ENCODE peak calls at places on chromosomes 1 and 21, in nine cellular contexts. P is cardiac fibroblast, E is nephron progenitor cell, J is tibial artery, L is glutamatergic neuron, Y is neural progenitor cell, X is kidney, Q is left lung, G is heart right ventricle. K is an unnamed sample.

GRCh38 chr1:159009704-159010361 is at the start of gene IFI16:
- DNase-seq in P (peak), E (no peak), J (peak), L (no peak), Y (no peak), X (no peak), Q (no peak), G (no peak), K (no peak)

GRCh38 chr1:15154480-15155036 is 1.0 kb downstream of the TMEM51 start:
- DNase-seq in P (no peak), E (peak), J (no peak), L (peak), Y (peak), X (peak), Q (peak), G (peak), K (peak)

GRCh38 chr1:146036990-146037646 is 15.6 kb upstream of the HJV start:
- DNase-seq in P (peak), E (peak), J (peak), L (peak), Y (peak), X (peak), Q (peak), G (peak), K (peak)

GRCh38 chr1:42753070-42753469 is 13.0 kb upstream of the CLDN19 start:
- DNase-seq in P (peak), E (no peak), J (no peak), L (no peak), Y (no peak), X (no peak), Q (no peak), G (no peak), K (no peak)

GRCh38 chr1:22886211-22886610 is 86.5 kb downstream of the LACTBL1 start:
- DNase-seq in P (peak), E (no peak), J (no peak), L (no peak), Y (no peak), X (no peak), Q (no peak), G (no peak), K (no peak)

GRCh38 chr21:31580866-31581276 is 78.6 kb upstream of the SOD1 start:
- DNase-seq in P (peak), E (peak), J (peak), L (peak), Y (peak), X (no peak), Q (no peak), G (peak), K (peak)

GRCh38 chr1:197911172-197911856 is 5.9 kb upstream of the LHX9 start:
- DNase-seq in P (no peak), E (no peak), J (no peak), L (peak), Y (peak), X (no peak), Q (peak), G (no peak), K (no peak)

GRCh38 chr1:31938184-31938975 is at the start of gene PTP4A2:
- DNase-seq in P (peak), E (peak), J (peak), L (peak), Y (peak), X (peak), Q (peak), G (peak), K (peak)

GRCh38 chr1:214569357-214570004 is 18.1 kb upstream of the PTPN14 start:
- DNase-seq in P (no peak), E (no peak), J (no peak), L (no peak), Y (no peak), X (no peak), Q (no peak), G (no peak), K (no peak)

GRCh38 chr1:1039145-1039910 is 19.4 kb downstream of the AGRN start:
- DNase-seq in P (no peak), E (no peak), J (no peak), L (no peak), Y (no peak), X (no peak), Q (no peak), G (no peak), K (no peak)

GRCh38 chr1:152228831-152229230 is 4.8 kb upstream of the HRNR start:
- DNase-seq in P (no peak), E (no peak), J (no peak), L (no peak), Y (no peak), X (no peak), Q (no peak), G (no peak), K (no peak)

GRCh38 chr1:151058682-151059341 is 610 bp downstream of the CDC42SE1 start:
- DNase-seq in P (peak), E (peak), J (no peak), L (peak), Y (peak), X (peak), Q (peak), G (no peak), K (peak)

GRCh38 chr1:55305735-55306134 is 90.6 kb upstream of the USP24 start:
- DNase-seq in P (no peak), E (no peak), J (no peak), L (no peak), Y (no peak), X (no peak), Q (no peak), G (no peak), K (no peak)

GRCh38 chr1:19385869-19386591 is 73.9 kb downstream of the SLC66A1 start:
- DNase-seq in P (peak), E (no peak), J (peak), L (no peak), Y (no peak), X (peak), Q (no peak), G (peak), K (no peak)

GRCh38 chr1:24657781-24658180 is 14.7 kb downstream of the SRRM1 start:
- DNase-seq in P (no peak), E (no peak), J (no peak), L (no peak), Y (no peak), X (no peak), Q (no peak), G (no peak), K (no peak)

GRCh38 chr1:66764994-66765578 is 12.8 kb downstream of the DYNLT5 start:
- DNase-seq in P (peak), E (peak), J (peak), L (no peak), Y (peak), X (no peak), Q (no peak), G (no peak), K (no peak)

GRCh38 chr1:201715351-201715750 is 113.6 kb upstream of the IPO9 start:
- DNase-seq in P (no peak), E (no peak), J (no peak), L (no peak), Y (no peak), X (no peak), Q (peak), G (no peak), K (no peak)

GRCh38 chr1:238252033-238252802 is 361.5 kb upstream of the ZP4 start:
- DNase-seq in P (peak), E (peak), J (no peak), L (peak), Y (peak), X (no peak), Q (no peak), G (peak), K (peak)

GRCh38 chr1:58848818-58849411 is 65.1 kb upstream of the JUN start:
- DNase-seq in P (peak), E (no peak), J (peak), L (no peak), Y (peak), X (peak), Q (peak), G (peak), K (no peak)

GRCh38 chr1:115469703-115470476 is 131.8 kb upstream of the NGF start:
- DNase-seq in P (peak), E (peak), J (no peak), L (peak), Y (peak), X (no peak), Q (no peak), G (peak), K (peak)

GRCh38 chr1:165543651-165544452 is at the start of gene LRRC52:
- DNase-seq in P (no peak), E (no peak), J (no peak), L (no peak), Y (peak), X (peak), Q (peak), G (peak), K (no peak)

GRCh38 chr1:230850547-230850946 is 17.8 kb downstream of the C1orf198 start:
- DNase-seq in P (no peak), E (no peak), J (no peak), L (no peak), Y (no peak), X (no peak), Q (no peak), G (no peak), K (no peak)

GRCh38 chr21:42609806-42610205 is 43.6 kb upstream of the PDE9A start:
- DNase-seq in P (no peak), E (no peak), J (no peak), L (no peak), Y (no peak), X (peak), Q (no peak), G (no peak), K (no peak)

DNA sequence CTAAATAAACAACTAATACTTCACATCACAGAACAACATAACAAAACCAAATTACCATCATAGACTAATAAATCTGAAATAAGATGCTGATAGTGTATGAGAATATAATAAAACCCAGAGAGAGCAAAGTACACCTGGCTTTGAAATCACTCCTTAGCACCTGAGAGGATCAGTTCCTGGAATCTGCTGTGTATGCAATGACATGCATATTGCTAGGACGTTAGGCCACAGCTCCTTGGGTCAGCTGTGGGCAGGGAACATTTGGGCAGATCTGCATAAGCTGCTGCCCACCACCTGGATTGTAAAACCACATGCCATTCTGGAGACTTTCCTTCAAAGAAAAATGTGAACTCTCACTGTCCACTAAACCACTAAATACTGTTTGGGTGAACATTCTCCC is 81.1 kb downstream of the NR5A2 start:
- DNase-seq in P (no peak), E (no peak), J (no peak), L (no peak), Y (no peak), X (no peak), Q (no peak), G (no peak), K (no peak)
- TF ChIP-seq CTCF in P (no peak), E (no peak), J (no peak), L (no peak), Y (no peak), X (no peak), Q (no peak), G (no peak), K (no peak)

GRCh38 chr1:28756846-28757245 is 20.1 kb downstream of the YTHDF2 start:
- DNase-seq in P (peak), E (no peak), J (no peak), L (no peak), Y (peak), X (no peak), Q (no peak), G (no peak), K (no peak)
- TF ChIP-seq CTCF in P (no peak), E (no peak), J (no peak), L (no peak), Y (peak), X (peak), Q (no peak), G (no peak), K (peak)

GRCh38 chr1:6603851-6604558 is 1.3 kb upstream of the KLHL21 start:
- DNase-seq in P (peak), E (peak), J (peak), L (no peak), Y (peak), X (peak), Q (peak), G (peak), K (peak)
- TF ChIP-seq CTCF in P (no peak), E (no peak), J (no peak), L (no peak), Y (peak), X (no peak), Q (no peak), G (no peak), K (peak)

GRCh38 chr1:53180951-53181350 is 15.7 kb upstream of the CPT2 start:
- DNase-seq in P (no peak), E (no peak), J (no peak), L (no peak), Y (no peak), X (no peak), Q (no peak), G (no peak), K (no peak)

GRCh38 chr1:53175302-53175913 is 21.2 kb upstream of the CPT2 start:
- DNase-seq in P (peak), E (no peak), J (no peak), L (no peak), Y (no peak), X (no peak), Q (no peak), G (no peak), K (no peak)

GRCh38 chr1:53172751-53173498 is 23.7 kb upstream of the CPT2 start:
- DNase-seq in P (peak), E (no peak), J (no peak), L (peak), Y (peak), X (no peak), Q (no peak), G (no peak), K (no peak)

GRCh38 chr1:53180226-53180625 is 16.4 kb upstream of the CPT2 start:
- DNase-seq in P (peak), E (no peak), J (no peak), L (no peak), Y (no peak), X (no peak), Q (no peak), G (no peak), K (no peak)

DNA sequence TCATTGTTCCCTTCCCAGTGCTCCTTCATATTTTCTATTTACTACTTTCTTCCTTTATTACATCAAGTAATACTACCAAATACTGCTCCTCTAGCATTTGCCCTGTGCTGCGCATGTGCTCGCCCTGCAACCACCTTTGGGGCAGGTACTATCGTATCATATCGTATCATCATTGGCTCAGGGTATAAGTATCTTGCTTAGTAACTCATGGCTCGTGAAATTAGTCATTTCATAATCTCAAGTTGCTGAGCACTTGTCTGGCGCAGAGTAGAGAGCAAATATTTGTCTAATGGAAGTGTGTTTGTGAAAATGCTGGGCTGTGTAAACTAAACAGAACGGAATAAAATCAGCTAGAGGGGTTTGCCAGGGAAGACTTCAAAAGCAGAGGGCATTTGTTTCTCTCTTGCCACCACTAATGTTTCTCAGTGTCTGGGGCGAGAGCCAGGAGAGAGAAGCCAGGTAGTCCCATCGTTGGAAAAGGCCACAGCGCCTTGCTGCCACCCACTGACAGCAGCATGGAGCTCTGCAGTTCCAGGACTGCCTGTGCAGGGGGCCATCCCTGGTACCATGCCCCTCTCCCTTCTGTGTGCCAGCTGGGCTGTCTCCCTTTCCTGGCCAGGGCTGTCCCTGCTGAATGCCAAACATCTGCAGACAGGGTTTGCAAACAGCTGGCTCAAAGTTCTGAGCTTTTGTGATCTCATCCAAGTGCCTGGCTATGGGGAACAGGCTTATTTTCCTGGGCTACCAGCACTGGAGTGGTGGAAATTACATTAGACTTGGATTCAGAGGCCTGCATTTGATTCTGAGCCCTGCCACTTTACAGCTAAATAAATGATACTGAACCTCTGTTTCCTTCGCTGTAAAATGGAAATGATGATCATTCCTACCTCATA is 19.9 kb upstream of the CPT2 start:
- DNase-seq in P (peak), E (no peak), J (no peak), L (peak), Y (no peak), X (no peak), Q (no peak), G (peak), K (no peak)
- TF ChIP-seq CTCF in P (peak), E (no peak), J (peak), L (no peak), Y (no peak), X (peak), Q (no peak), G (peak), K (no peak)

GRCh38 chr1:38964140-38964548 is 22.5 kb upstream of the RHBDL2 start:
- DNase-seq in P (no peak), E (no peak), J (no peak), L (no peak), Y (no peak), X (no peak), Q (no peak), G (no peak), K (no peak)
- TF ChIP-seq CTCF in P (peak), E (no peak), J (no peak), L (no peak), Y (peak), X (no peak), Q (no peak), G (no peak), K (no peak)

GRCh38 chr21:45886610-45887026 is 95.0 kb upstream of the COL6A1 start:
- DNase-seq in P (no peak), E (no peak), J (no peak), L (no peak), Y (no peak), X (peak), Q (peak), G (no peak), K (no peak)
- TF ChIP-seq CTCF in P (no peak), E (no peak), J (no peak), L (no peak), Y (no peak), X (no peak), Q (no peak), G (no peak), K (no peak)

GRCh38 chr1:207993477-207994445 is 82.8 kb upstream of the CD34 start:
- DNase-seq in P (peak), E (peak), J (no peak), L (no peak), Y (peak), X (no peak), Q (no peak), G (no peak), K (no peak)
- TF ChIP-seq CTCF in P (peak), E (peak), J (no peak), L (peak), Y (peak), X (peak), Q (no peak), G (no peak), K (peak)

DNA sequence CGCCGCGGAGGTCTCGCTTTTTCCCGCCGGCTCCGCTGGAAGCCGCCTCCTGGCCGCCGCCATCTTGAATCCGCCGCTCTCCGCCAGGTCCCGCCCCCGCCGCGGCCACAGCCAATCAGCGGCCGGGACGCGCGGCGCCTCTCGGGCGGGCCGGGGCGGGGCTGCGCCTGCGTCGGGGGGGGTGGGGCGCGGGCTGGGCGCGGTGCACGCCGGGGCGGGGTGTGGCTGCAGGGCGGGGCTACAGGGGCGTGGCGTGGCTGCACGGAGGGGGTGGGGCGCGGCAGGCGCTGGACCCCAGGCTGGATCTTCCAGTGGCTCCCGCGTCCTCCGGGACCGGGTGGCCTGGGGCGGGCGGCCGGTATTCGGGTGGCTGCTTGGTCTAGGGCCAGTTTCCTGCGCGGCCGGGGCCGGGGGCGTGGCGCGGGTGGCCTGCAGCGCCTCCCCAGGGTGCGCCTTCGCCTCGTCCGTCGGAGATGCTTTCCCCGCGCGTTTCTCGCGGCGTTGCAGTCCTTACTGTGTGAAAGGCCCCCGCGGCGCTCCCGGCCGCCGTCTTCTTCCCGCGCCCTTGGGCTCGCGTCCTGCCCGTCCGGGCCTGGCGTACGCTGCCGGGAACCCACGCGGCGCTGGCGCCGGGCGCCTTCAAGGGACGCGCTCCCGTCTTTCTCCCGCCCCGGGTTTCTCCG is 575 bp downstream of the PCNT start:
- DNase-seq in P (peak), E (peak), J (peak), L (peak), Y (peak), X (peak), Q (peak), G (peak), K (peak)
- TF ChIP-seq CTCF in P (no peak), E (no peak), J (no peak), L (no peak), Y (no peak), X (no peak), Q (no peak), G (no peak), K (no peak)

GRCh38 chr1:246687002-246687401 is 37.2 kb upstream of the SCCPDH start:
- DNase-seq in P (no peak), E (no peak), J (no peak), L (peak), Y (peak), X (no peak), Q (no peak), G (no peak), K (no peak)
- TF ChIP-seq CTCF in P (no peak), E (no peak), J (no peak), L (no peak), Y (peak), X (no peak), Q (no peak), G (no peak), K (peak)

GRCh38 chr1:41513388-41513745 is 28.9 kb upstream of the EDN2 start:
- DNase-seq in P (no peak), E (peak), J (no peak), L (no peak), Y (peak), X (no peak), Q (peak), G (no peak), K (no peak)
- TF ChIP-seq CTCF in P (peak), E (peak), J (no peak), L (peak), Y (peak), X (no peak), Q (no peak), G (no peak), K (peak)